ENCODE peak calls at places on chromosome 22, in eight cellular contexts. Z is esophagus squamous epithelium, H is IMR-90, D is K562, Y is sigmoid colon, P is suprapubic skin, M is esophagus muscularis mucosa, G is tibial nerve. A is an unnamed sample. For H3K4me1, the result is how much of the 10 kb centered on the place peaks cover.

GRCh38 chr22:44648821-44649566 is 53.0 kb upstream of the PRR5 start:
- DNase-seq in Z (no peak), M (no peak), D (no peak), G (no peak), Y (peak), H (peak), P (peak), A (peak)

GRCh38 chr22:41888638-41889200 is 26.2 kb downstream of the SHISA8 start:
- DNase-seq in P (no peak), Y (no peak), M (no peak), D (no peak), H (peak), Z (no peak), G (no peak), A (no peak)

GRCh38 chr22:35609761-35610160 is 7.4 kb downstream of the MB start:
- DNase-seq in Z (no peak), G (no peak), D (no peak), H (no peak), P (no peak), M (no peak), Y (no peak), A (no peak)

GRCh38 chr22:24683671-24684070 is 80.7 kb downstream of the GGT1 start:
- DNase-seq in G (no peak), H (peak), Y (no peak), P (no peak), D (no peak), M (no peak), Z (no peak), A (no peak)

GRCh38 chr22:47837703-47838102 is 1075.3 kb downstream of the TBC1D22A start:
- DNase-seq in G (no peak), Z (no peak), P (no peak), H (no peak), D (peak), Y (no peak), M (no peak), A (no peak)

GRCh38 chr22:27777128-27777527 is 24.4 kb downstream of the MN1 start:
- DNase-seq in Y (no peak), H (no peak), D (no peak), P (no peak), Z (no peak), M (no peak), G (no peak), A (no peak)

GRCh38 chr22:26615149-26615548 is 2.7 kb downstream of the CRYBB1 start:
- DNase-seq in H (no peak), P (no peak), Z (no peak), D (no peak), G (no peak), M (no peak), Y (no peak), A (no peak)

GRCh38 chr22:46569848-46570695 is 32.7 kb upstream of the CELSR1 start:
- DNase-seq in Y (peak), M (no peak), P (no peak), D (no peak), H (no peak), Z (no peak), G (no peak), A (no peak)

GRCh38 chr22:46353483-46354105 is 18.1 kb downstream of the TRMU start:
- DNase-seq in M (no peak), G (no peak), D (no peak), Z (no peak), Y (no peak), P (no peak), H (no peak), A (no peak)

GRCh38 chr22:44550666-44551491 is 52.8 kb upstream of the RTL6 start:
- DNase-seq in D (no peak), M (no peak), Z (no peak), P (peak), H (peak), G (no peak), Y (peak), A (no peak)

GRCh38 chr22:29208502-29208862 is 2.8 kb downstream of the EMID1 start:
- DNase-seq in M (no peak), Z (no peak), H (no peak), P (no peak), Y (no peak), G (no peak), D (no peak), A (no peak)

GRCh38 chr22:35582861-35583670 is 34.1 kb downstream of the MB start:
- DNase-seq in H (peak), G (no peak), D (peak), M (no peak), Y (peak), P (no peak), Z (no peak), A (peak)

GRCh38 chr22:27438271-27438980 is 363.1 kb downstream of the MN1 start:
- DNase-seq in Y (peak), H (peak), M (no peak), Z (no peak), P (no peak), D (no peak), G (peak), A (no peak)

GRCh38 chr22:23527971-23528740 is 51.9 kb downstream of the IGLL1 start:
- DNase-seq in Z (no peak), G (no peak), P (peak), M (no peak), Y (peak), H (no peak), D (no peak), A (no peak)

GRCh38 chr22:22684605-22685561 is 40.5 kb downstream of the GGTLC2 start:
- DNase-seq in H (peak), Z (no peak), M (no peak), P (no peak), D (peak), Y (peak), G (no peak), A (no peak)

GRCh38 chr22:43000441-43001175 is 14.3 kb downstream of the PACSIN2 start:
- DNase-seq in H (peak), M (no peak), Y (peak), P (no peak), Z (no peak), G (no peak), D (peak), A (no peak)

GRCh38 chr22:31945478-31945815 is 1.1 kb downstream of the YWHAH start:
- DNase-seq in M (no peak), D (no peak), Y (no peak), P (no peak), H (no peak), Z (no peak), G (no peak), A (no peak)

GRCh38 chr22:45889093-45889538 is 87.8 kb downstream of the WNT7B start:
- DNase-seq in Z (no peak), G (no peak), H (no peak), M (no peak), Y (no peak), D (no peak), P (no peak), A (no peak)

GRCh38 chr22:46998346-46998745 is 235.9 kb downstream of the TBC1D22A start:
- DNase-seq in G (no peak), D (no peak), H (no peak), Z (no peak), M (no peak), P (no peak), Y (peak), A (no peak)

GRCh38 chr22:16789860-16790493 is 35.2 kb downstream of the XKR3 start:
- DNase-seq in H (no peak), P (no peak), G (no peak), Z (no peak), M (no peak), Y (no peak), D (no peak), A (no peak)

GRCh38 chr22:33025675-33026074 is 32.5 kb downstream of the SYN3 start:
- DNase-seq in M (no peak), D (no peak), G (no peak), Y (no peak), H (no peak), P (no peak), Z (no peak), A (no peak)

GRCh38 chr22:25069758-25070461 is 117.4 kb downstream of the KIAA1671 start:
- DNase-seq in Z (no peak), H (no peak), D (no peak), M (no peak), P (no peak), Y (no peak), G (no peak), A (no peak)

GRCh38 chr22:33332538-33332937 is 274.4 kb upstream of the SYN3 start:
- DNase-seq in G (no peak), P (no peak), M (no peak), H (no peak), D (peak), Z (no peak), Y (no peak), A (no peak)

GRCh38 chr22:47059701-47060161 is 297.3 kb downstream of the TBC1D22A start:
- DNase-seq in H (no peak), P (no peak), M (no peak), Y (peak), Z (no peak), G (no peak), D (no peak), A (no peak)

GRCh38 chr22:30539368-30539767 is 7.2 kb downstream of the SEC14L6 start:
- DNase-seq in Z (no peak), D (no peak), P (no peak), G (no peak), M (no peak), Y (no peak), H (no peak), A (no peak)

GRCh38 chr22:21622624-21623401 is 7.0 kb downstream of the YDJC start:
- DNase-seq in G (no peak), P (no peak), Z (no peak), M (no peak), H (no peak), D (peak), Y (no peak), A (no peak)
- H3K27ac ChIP-seq in G (no peak), P (no peak), Z (no peak), M (no peak), H (no peak), D (no peak), Y (no peak), A (peak)

GRCh38 chr22:37244922-37245722 is 1.1 kb upstream of the RAC2 start:
- DNase-seq in H (no peak), M (no peak), Y (no peak), G (no peak), Z (no peak), D (no peak), P (peak), A (no peak)
- H3K4me1 ChIP-seq in H (under half), M (under half), Y (under half), G (under half), Z (under half), D (under half), P (under half), A (under half)

GRCh38 chr22:20298803-20299735 is 20.8 kb downstream of the DGCR6L start:
- DNase-seq in G (peak), P (peak), H (peak), Z (peak), Y (peak), D (peak), M (peak), A (peak)
- TF ChIP-seq POLR2A in G (no peak), P (no peak), H (no peak), Z (no peak), Y (no peak), D (no peak), M (no peak), A (no peak)

GRCh38 chr22:50302564-50302963 is 4.9 kb downstream of the PLXNB2 start:
- DNase-seq in G (no peak), H (no peak), Z (no peak), D (no peak), P (no peak), Y (no peak), M (no peak), A (no peak)

GRCh38 chr22:50302041-50302541 is 5.4 kb downstream of the PLXNB2 start:
- DNase-seq in P (no peak), M (no peak), H (peak), Z (no peak), G (no peak), Y (no peak), D (no peak), A (no peak)

GRCh38 chr22:50304528-50305392 is 2.7 kb downstream of the PLXNB2 start:
- DNase-seq in P (no peak), M (no peak), Y (peak), Z (no peak), H (no peak), G (no peak), D (peak), A (peak)

GRCh38 chr22:50303848-50304527 is 3.5 kb downstream of the PLXNB2 start:
- DNase-seq in H (no peak), Z (no peak), Y (peak), M (no peak), P (no peak), D (no peak), G (no peak), A (no peak)

GRCh38 chr22:50303515-50303847 is 4.0 kb downstream of the PLXNB2 start:
- DNase-seq in M (no peak), H (no peak), G (no peak), P (no peak), D (no peak), Z (no peak), Y (no peak), A (no peak)
- H3K27ac ChIP-seq in M (peak), H (peak), G (peak), P (peak), D (no peak), Z (peak), Y (peak), A (peak)